ENCODE peak calls at places on chromosome 22, in ten cellular contexts. E, V, S, N, U, H, A, I, P and R are unnamed samples.

GRCh38 chr22:26066534-26066933 is 102.7 kb upstream of the SEZ6L start:
- DNase-seq in I (no peak), E (no peak), A (no peak), P (no peak), U (no peak), V (no peak), H (no peak), S (no peak), N (no peak), R (no peak)

GRCh38 chr22:18032455-18033101 is 8.2 kb upstream of the MICAL3 start:
- DNase-seq in P (no peak), N (no peak), H (no peak), A (no peak), V (no peak), E (no peak), S (no peak), U (no peak), I (no peak), R (peak)

GRCh38 chr22:46387748-46388147 is 52.2 kb downstream of the TRMU start:
- DNase-seq in E (no peak), H (no peak), V (no peak), N (peak), A (no peak), U (no peak), P (no peak), S (no peak), I (no peak), R (no peak)

GRCh38 chr22:23305922-23306374 is 125.6 kb downstream of the BCR start:
- DNase-seq in P (no peak), S (no peak), V (no peak), E (no peak), U (no peak), A (no peak), I (no peak), N (peak), H (no peak), R (peak)

GRCh38 chr22:37021710-37022482 is 2.4 kb downstream of the MPST start:
- DNase-seq in A (peak), N (peak), H (no peak), I (peak), V (peak), S (peak), U (no peak), P (peak), E (peak), R (no peak)

GRCh38 chr22:48489551-48490512 is 1337.8 kb downstream of the BRD1 start:
- DNase-seq in E (no peak), U (no peak), N (peak), P (no peak), S (no peak), V (peak), H (no peak), A (no peak), I (no peak), R (peak)

GRCh38 chr22:44170470-44170869 is 10.3 kb upstream of the PARVG start:
- DNase-seq in U (no peak), H (no peak), A (no peak), E (no peak), S (no peak), P (no peak), V (no peak), I (no peak), N (no peak), R (no peak)

GRCh38 chr22:32339190-32340012 is 18.3 kb upstream of the RFPL3 start:
- DNase-seq in V (no peak), N (no peak), I (no peak), S (no peak), U (no peak), H (peak), E (no peak), P (no peak), A (no peak), R (no peak)

GRCh38 chr22:41048791-41049717 is 43.3 kb upstream of the EP300 start:
- DNase-seq in E (no peak), S (no peak), P (no peak), H (peak), V (no peak), I (no peak), N (peak), U (peak), A (no peak), R (peak)